ENCODE peak calls at places on chromosomes 2 and 18, in eight cellular contexts. E, V, D, C, F, K, R and X are unnamed samples.

GRCh38 chr2:61937098-61937497 is 31.6 kb downstream of the COMMD1 start:
- DNase-seq in E (no peak), V (no peak), D (no peak), C (no peak), F (no peak), K (no peak), R (no peak), X (no peak)

GRCh38 chr2:45315881-45316280 is 295.2 kb downstream of the SRBD1 start:
- DNase-seq in E (no peak), V (peak), D (no peak), C (no peak), F (no peak), K (peak), R (no peak), X (peak)

GRCh38 chr2:218434456-218434855 is 15.5 kb downstream of the VIL1 start:
- DNase-seq in E (no peak), V (no peak), D (no peak), C (peak), F (peak), K (no peak), R (no peak), X (no peak)

GRCh38 chr2:53437371-53437770 is 330.2 kb upstream of the CHAC2 start:
- DNase-seq in E (no peak), V (no peak), D (no peak), C (no peak), F (no peak), K (peak), R (no peak), X (no peak)

GRCh38 chr18:23115683-23116096 is 19.6 kb upstream of the CABLES1 start:
- DNase-seq in E (no peak), V (peak), D (no peak), C (no peak), F (no peak), K (peak), R (no peak), X (peak)

GRCh38 chr2:166180951-166181812 is 53.4 kb upstream of the SCN1A start:
- DNase-seq in E (peak), V (peak), D (peak), C (no peak), F (peak), K (peak), R (peak), X (peak)

GRCh38 chr2:218710334-218710686 is 325 bp upstream of the TTLL4 start:
- DNase-seq in E (no peak), V (no peak), D (no peak), C (no peak), F (no peak), K (no peak), R (no peak), X (no peak)

GRCh38 chr2:228646061-228646460 is 464.6 kb upstream of the SPHKAP start:
- DNase-seq in E (no peak), V (peak), D (no peak), C (no peak), F (no peak), K (peak), R (no peak), X (peak)

GRCh38 chr18:58572181-58572580 is 56.7 kb downstream of the ALPK2 start:
- DNase-seq in E (no peak), V (peak), D (no peak), C (no peak), F (no peak), K (peak), R (no peak), X (peak)

GRCh38 chr2:30886101-30886500 is 78.9 kb upstream of the CAPN13 start:
- DNase-seq in E (no peak), V (no peak), D (no peak), C (no peak), F (no peak), K (no peak), R (no peak), X (no peak)

GRCh38 chr2:135743860-135744259 is 2.2 kb downstream of the UBXN4 start:
- DNase-seq in E (no peak), V (peak), D (no peak), C (no peak), F (no peak), K (peak), R (no peak), X (peak)

GRCh38 chr2:184346338-184346862 is 251.9 kb upstream of the ZNF804A start:
- DNase-seq in E (no peak), V (no peak), D (no peak), C (no peak), F (no peak), K (no peak), R (no peak), X (no peak)

GRCh38 chr2:26617259-26618083 is 23.7 kb downstream of the CIB4 start:
- DNase-seq in E (peak), V (no peak), D (no peak), C (peak), F (no peak), K (no peak), R (no peak), X (no peak)

GRCh38 chr2:240558229-240558885 is 569 bp upstream of the ANKMY1 start:
- DNase-seq in E (no peak), V (no peak), D (no peak), C (no peak), F (no peak), K (no peak), R (no peak), X (no peak)
- TF ChIP-seq CTCF in E (no peak), V (no peak), D (no peak), C (no peak), F (no peak), K (no peak), R (no peak), X (no peak)

DNA sequence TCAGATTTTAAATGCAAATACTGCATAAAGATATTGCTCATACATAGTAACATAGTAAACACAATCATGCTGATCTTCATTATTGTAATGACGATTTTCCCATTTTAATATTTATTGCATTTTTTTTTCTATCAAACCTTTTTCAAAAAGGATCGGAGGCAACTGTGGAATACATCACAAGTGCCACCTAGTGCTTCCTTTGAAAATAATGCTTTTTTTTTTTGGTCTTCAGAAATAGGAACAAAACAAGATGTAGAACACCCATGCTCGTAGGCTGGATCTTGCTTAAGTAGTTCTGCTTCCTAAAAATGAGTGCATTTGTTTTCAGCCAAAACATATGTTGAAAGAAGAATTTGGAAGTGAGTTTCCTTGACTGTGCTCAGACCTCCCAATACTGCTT is 35.7 kb upstream of the GPR155 start:
- DNase-seq in E (no peak), V (peak), D (no peak), C (no peak), F (no peak), K (no peak), R (no peak), X (peak)
- TF ChIP-seq CTCF in E (peak), V (peak), D (peak), C (peak), F (peak), K (peak), R (peak), X (peak)

GRCh38 chr2:192194866-192195547 is at the start of gene TMEFF2:
- DNase-seq in E (peak), V (peak), D (peak), C (peak), F (peak), K (peak), R (peak), X (peak)
- TF ChIP-seq CTCF in E (peak), V (no peak), D (no peak), C (no peak), F (no peak), K (peak), R (peak), X (peak)

GRCh38 chr2:109586687-109587086 is 27.1 kb downstream of the SEPTIN10 start:
- DNase-seq in E (no peak), V (no peak), D (no peak), C (no peak), F (no peak), K (no peak), R (no peak), X (no peak)

DNA sequence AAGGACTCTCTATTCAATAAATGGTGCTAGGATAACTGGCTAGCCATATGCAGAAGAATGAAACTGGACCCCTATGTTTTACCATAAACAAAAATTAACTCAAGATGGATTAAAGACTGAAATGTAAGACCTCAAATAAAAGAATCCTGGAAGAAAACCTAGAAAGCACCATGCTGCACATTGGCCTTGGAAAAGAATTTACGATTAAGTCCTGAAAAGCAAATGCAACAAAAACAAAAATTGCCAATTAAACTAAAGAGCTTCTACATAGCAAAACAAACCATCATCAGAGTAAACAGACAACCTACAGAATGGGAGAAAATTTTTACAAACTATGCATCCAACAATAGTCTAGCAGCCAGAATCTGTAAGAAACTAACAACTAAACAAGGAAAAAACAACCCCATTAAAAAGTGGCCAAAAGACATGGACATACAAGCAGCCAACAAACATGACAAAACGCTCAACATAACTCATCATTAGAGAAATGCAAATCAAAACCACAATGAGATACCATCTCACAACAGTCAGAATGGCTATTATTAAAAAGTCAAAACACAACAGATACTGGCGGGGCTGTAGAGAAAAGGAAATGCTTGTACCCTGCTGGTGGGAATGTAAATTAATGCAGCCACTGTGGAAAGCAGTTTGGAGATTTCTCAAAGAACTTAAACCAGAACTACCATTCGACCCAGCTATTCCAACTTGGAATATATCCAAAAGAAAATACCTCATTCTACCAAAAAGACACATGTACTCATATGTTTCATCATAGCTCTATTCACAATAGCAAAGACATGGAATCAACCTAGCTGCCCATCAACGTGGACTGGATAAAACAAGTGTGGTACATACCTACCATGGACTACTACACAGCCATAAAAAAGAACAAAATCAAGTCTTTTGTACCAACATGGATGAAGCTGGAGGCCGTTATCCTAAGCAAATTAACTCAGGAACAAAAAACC is 30.6 kb downstream of the SEPTIN10 start:
- DNase-seq in E (no peak), V (peak), D (no peak), C (no peak), F (no peak), K (no peak), R (no peak), X (no peak)
- TF ChIP-seq CTCF in E (no peak), V (no peak), D (no peak), C (no peak), F (no peak), K (no peak), R (no peak), X (no peak)

GRCh38 chr2:139790807-139791206 is 1010.6 kb upstream of the NXPH2 start:
- DNase-seq in E (peak), V (peak), D (no peak), C (no peak), F (no peak), K (peak), R (no peak), X (peak)
- TF ChIP-seq CTCF in E (peak), V (peak), D (no peak), C (no peak), F (no peak), K (no peak), R (peak), X (no peak)

GRCh38 chr2:159131882-159132281 is 154.6 kb downstream of the WDSUB1 start:
- DNase-seq in E (no peak), V (peak), D (no peak), C (no peak), F (no peak), K (peak), R (no peak), X (peak)

GRCh38 chr2:159131267-159131790 is 155.2 kb downstream of the WDSUB1 start:
- DNase-seq in E (no peak), V (no peak), D (no peak), C (no peak), F (no peak), K (no peak), R (no peak), X (no peak)

GRCh38 chr2:159134979-159135378 is 151.5 kb downstream of the WDSUB1 start:
- DNase-seq in E (no peak), V (no peak), D (no peak), C (no peak), F (no peak), K (no peak), R (no peak), X (no peak)

GRCh38 chr2:159136405-159136804 is 150.1 kb downstream of the WDSUB1 start:
- DNase-seq in E (no peak), V (no peak), D (no peak), C (no peak), F (no peak), K (no peak), R (no peak), X (no peak)

DNA sequence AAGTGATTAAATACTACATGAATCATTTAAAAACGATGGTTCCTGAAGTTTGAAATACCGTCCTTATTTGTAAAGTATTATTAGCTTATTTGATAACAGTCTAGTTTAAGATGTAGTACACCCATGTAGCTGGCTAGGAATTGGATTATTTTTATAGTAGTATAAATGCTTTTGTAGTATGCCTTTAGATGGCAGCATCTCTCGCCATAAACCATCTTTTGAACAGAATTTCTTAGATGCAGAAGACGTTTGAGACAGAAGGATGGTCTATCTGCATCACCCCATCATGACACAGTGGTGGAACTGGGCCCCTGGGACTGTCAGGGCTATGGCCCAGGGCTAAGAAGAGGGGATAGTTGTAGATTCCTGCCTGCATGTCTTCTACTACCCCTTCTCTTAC is 152.7 kb downstream of the WDSUB1 start:
- DNase-seq in E (no peak), V (peak), D (no peak), C (no peak), F (no peak), K (peak), R (no peak), X (peak)
- TF ChIP-seq CTCF in E (no peak), V (peak), D (no peak), C (no peak), F (no peak), K (peak), R (no peak), X (peak)

GRCh38 chr2:146312899-146313298 is 1531.9 kb upstream of the ACVR2A start:
- DNase-seq in E (no peak), V (peak), D (no peak), C (no peak), F (no peak), K (peak), R (no peak), X (peak)
- TF ChIP-seq CTCF in E (peak), V (peak), D (no peak), C (peak), F (peak), K (peak), R (no peak), X (peak)

GRCh38 chr18:11728247-11728646 is 39.2 kb downstream of the GNAL start:
- DNase-seq in E (no peak), V (peak), D (peak), C (no peak), F (no peak), K (peak), R (no peak), X (peak)
- TF ChIP-seq CTCF in E (no peak), V (peak), D (peak), C (no peak), F (no peak), K (peak), R (no peak), X (peak)

DNA sequence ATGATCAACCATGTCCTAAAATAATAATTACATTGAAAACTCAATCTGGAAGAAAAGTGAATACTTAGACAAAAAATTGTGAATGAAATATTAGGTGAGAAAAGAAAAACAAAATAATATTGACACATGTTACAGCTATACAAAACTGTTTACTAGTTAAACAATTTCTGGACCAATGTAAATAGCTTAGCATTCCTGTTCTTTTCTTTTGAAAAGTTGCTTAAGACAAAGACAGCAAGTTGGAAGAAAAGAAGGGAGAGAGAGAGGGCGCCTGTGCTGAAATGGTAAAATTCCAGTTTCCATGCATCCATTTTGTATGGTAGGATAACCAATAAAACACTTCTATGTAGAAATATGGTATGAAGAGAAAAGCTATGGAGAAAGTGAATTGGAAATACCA is 94.1 kb upstream of the RFX8 start:
- DNase-seq in E (no peak), V (no peak), D (no peak), C (no peak), F (no peak), K (no peak), R (no peak), X (no peak)
- TF ChIP-seq CTCF in E (no peak), V (no peak), D (no peak), C (no peak), F (no peak), K (no peak), R (no peak), X (no peak)

DNA sequence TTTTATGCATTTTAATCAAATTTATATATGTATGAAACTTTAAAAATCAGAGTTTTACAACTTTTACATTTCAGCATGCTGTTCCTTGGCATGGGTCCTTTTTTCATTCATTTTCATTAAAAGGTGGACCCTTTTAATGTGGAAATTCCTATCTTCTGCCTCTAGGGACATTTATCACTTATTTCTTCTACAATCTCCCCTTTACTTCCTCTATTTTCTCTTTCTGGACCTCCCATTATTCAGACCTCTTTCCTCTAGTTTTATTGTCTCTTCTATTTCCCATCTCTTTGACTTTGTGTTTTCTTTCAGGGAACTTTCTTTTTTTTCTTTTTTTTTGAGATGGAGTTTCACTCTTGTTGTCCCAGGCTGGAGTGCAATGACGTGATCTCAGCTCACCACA is 5.7 kb downstream of the PROC start:
- DNase-seq in E (no peak), V (no peak), D (no peak), C (no peak), F (no peak), K (no peak), R (no peak), X (no peak)
- TF ChIP-seq CTCF in E (no peak), V (no peak), D (no peak), C (no peak), F (no peak), K (peak), R (no peak), X (peak)